ENCODE peak calls at places on chromosomes 1 and 21, in nine cellular contexts. One of them, this sample, is unnamed.

GRCh38 chr21:46115441-46116188 is 17.7 kb downstream of the COL6A2 start:
- DNase-seq in neural progenitor cell: no peak
- DNase-seq in PC-3: no peak
- DNase-seq in heart right ventricle: peak; percentile 1
- DNase-seq in upper lobe of left lung: peak; percentile 14
- DNase-seq in heart left ventricle: peak; percentile 61
- DNase-seq in ovary: peak; percentile 6
- DNase-seq in neuronal stem cell: no peak
- DNase-seq in small intestine: no peak
- DNase-seq in this sample: no peak

GRCh38 chr1:203090667-203091320 is 5.0 kb upstream of the MYOG start:
- DNase-seq in neural progenitor cell: no peak
- DNase-seq in PC-3: no peak
- DNase-seq in heart right ventricle: no peak
- DNase-seq in upper lobe of left lung: no peak
- DNase-seq in heart left ventricle: no peak
- DNase-seq in ovary: no peak
- DNase-seq in neuronal stem cell: no peak
- DNase-seq in small intestine: no peak
- DNase-seq in this sample: no peak

GRCh38 chr1:100851726-100852125 is 42.9 kb downstream of the EXTL2 start:
- DNase-seq in neural progenitor cell: no peak
- DNase-seq in PC-3: no peak
- DNase-seq in heart right ventricle: no peak
- DNase-seq in upper lobe of left lung: no peak
- DNase-seq in heart left ventricle: no peak
- DNase-seq in ovary: no peak
- DNase-seq in neuronal stem cell: no peak
- DNase-seq in small intestine: no peak
- DNase-seq in this sample: no peak

GRCh38 chr1:21437341-21437640 is 2.6 kb upstream of the NBPF3 start:
- DNase-seq in neural progenitor cell: no peak
- DNase-seq in PC-3: no peak
- DNase-seq in heart right ventricle: no peak
- DNase-seq in upper lobe of left lung: no peak
- DNase-seq in heart left ventricle: no peak
- DNase-seq in ovary: no peak
- DNase-seq in neuronal stem cell: no peak
- DNase-seq in small intestine: no peak
- DNase-seq in this sample: no peak

GRCh38 chr1:167913895-167914502 is at the start of gene ADCY10:
- DNase-seq in neural progenitor cell: no peak
- DNase-seq in PC-3: no peak
- DNase-seq in heart right ventricle: no peak
- DNase-seq in upper lobe of left lung: no peak
- DNase-seq in heart left ventricle: no peak
- DNase-seq in ovary: no peak
- DNase-seq in neuronal stem cell: no peak
- DNase-seq in small intestine: no peak
- DNase-seq in this sample: no peak

GRCh38 chr1:93766451-93766850 is 84.8 kb upstream of the BCAR3 start:
- DNase-seq in neural progenitor cell: peak; percentile 67
- DNase-seq in PC-3: no peak
- DNase-seq in heart right ventricle: no peak
- DNase-seq in upper lobe of left lung: no peak
- DNase-seq in heart left ventricle: no peak
- DNase-seq in ovary: no peak
- DNase-seq in neuronal stem cell: no peak
- DNase-seq in small intestine: no peak
- DNase-seq in this sample: no peak

GRCh38 chr1:15090373-15090772 is 63.2 kb upstream of the TMEM51 start:
- DNase-seq in neural progenitor cell: peak; percentile 86
- DNase-seq in PC-3: peak; percentile 47
- DNase-seq in heart right ventricle: no peak
- DNase-seq in upper lobe of left lung: peak; percentile 95
- DNase-seq in heart left ventricle: peak; percentile 56
- DNase-seq in ovary: peak; percentile 42
- DNase-seq in neuronal stem cell: peak; percentile 46
- DNase-seq in small intestine: peak; percentile 90
- DNase-seq in this sample: no peak

GRCh38 chr1:48017716-48018115 is 20.5 kb upstream of the TRABD2B start:
- DNase-seq in neural progenitor cell: no peak
- DNase-seq in PC-3: peak; percentile 11
- DNase-seq in heart right ventricle: no peak
- DNase-seq in upper lobe of left lung: no peak
- DNase-seq in heart left ventricle: no peak
- DNase-seq in ovary: no peak
- DNase-seq in neuronal stem cell: no peak
- DNase-seq in small intestine: no peak
- DNase-seq in this sample: peak; percentile 34

GRCh38 chr21:14956826-14957225 is 108.0 kb downstream of the NRIP1 start:
- DNase-seq in neural progenitor cell: no peak
- DNase-seq in PC-3: peak; percentile 87
- DNase-seq in heart right ventricle: no peak
- DNase-seq in upper lobe of left lung: no peak
- DNase-seq in heart left ventricle: no peak
- DNase-seq in ovary: no peak
- DNase-seq in neuronal stem cell: no peak
- DNase-seq in small intestine: no peak
- DNase-seq in this sample: no peak

GRCh38 chr1:91066545-91066944 is 44.7 kb upstream of the ZNF644 start:
- DNase-seq in neural progenitor cell: no peak
- DNase-seq in PC-3: no peak
- DNase-seq in heart right ventricle: no peak
- DNase-seq in upper lobe of left lung: no peak
- DNase-seq in heart left ventricle: no peak
- DNase-seq in ovary: no peak
- DNase-seq in neuronal stem cell: no peak
- DNase-seq in small intestine: no peak
- DNase-seq in this sample: no peak

GRCh38 chr1:16230744-16231143 is 6.2 kb downstream of the CPLANE2 start:
- DNase-seq in neural progenitor cell: no peak
- DNase-seq in PC-3: no peak
- DNase-seq in heart right ventricle: no peak
- DNase-seq in upper lobe of left lung: no peak
- DNase-seq in heart left ventricle: no peak
- DNase-seq in ovary: no peak
- DNase-seq in neuronal stem cell: no peak
- DNase-seq in small intestine: no peak
- DNase-seq in this sample: no peak

GRCh38 chr21:45304161-45304830 is 16.6 kb upstream of the POFUT2 start:
- DNase-seq in neural progenitor cell: no peak
- DNase-seq in PC-3: no peak
- DNase-seq in heart right ventricle: no peak
- DNase-seq in upper lobe of left lung: no peak
- DNase-seq in heart left ventricle: peak; percentile 43
- DNase-seq in ovary: peak; percentile 16
- DNase-seq in neuronal stem cell: no peak
- DNase-seq in small intestine: no peak
- DNase-seq in this sample: no peak

GRCh38 chr1:224488806-224489584 is 54.4 kb upstream of the WDR26 start:
- DNase-seq in neural progenitor cell: no peak
- DNase-seq in PC-3: no peak
- DNase-seq in heart right ventricle: no peak
- DNase-seq in upper lobe of left lung: no peak
- DNase-seq in heart left ventricle: no peak
- DNase-seq in ovary: no peak
- DNase-seq in neuronal stem cell: no peak
- DNase-seq in small intestine: no peak
- DNase-seq in this sample: no peak

GRCh38 chr1:222829868-222830267 is 15.0 kb downstream of the DISP1 start:
- DNase-seq in neural progenitor cell: no peak
- DNase-seq in PC-3: no peak
- DNase-seq in heart right ventricle: no peak
- DNase-seq in upper lobe of left lung: no peak
- DNase-seq in heart left ventricle: no peak
- DNase-seq in ovary: no peak
- DNase-seq in neuronal stem cell: no peak
- DNase-seq in small intestine: peak; percentile 74
- DNase-seq in this sample: no peak

GRCh38 chr1:222828939-222829338 is 14.1 kb downstream of the DISP1 start:
- DNase-seq in neural progenitor cell: no peak
- DNase-seq in PC-3: peak; percentile 29
- DNase-seq in heart right ventricle: no peak
- DNase-seq in upper lobe of left lung: no peak
- DNase-seq in heart left ventricle: no peak
- DNase-seq in ovary: no peak
- DNase-seq in neuronal stem cell: no peak
- DNase-seq in small intestine: no peak
- DNase-seq in this sample: no peak

DNA sequence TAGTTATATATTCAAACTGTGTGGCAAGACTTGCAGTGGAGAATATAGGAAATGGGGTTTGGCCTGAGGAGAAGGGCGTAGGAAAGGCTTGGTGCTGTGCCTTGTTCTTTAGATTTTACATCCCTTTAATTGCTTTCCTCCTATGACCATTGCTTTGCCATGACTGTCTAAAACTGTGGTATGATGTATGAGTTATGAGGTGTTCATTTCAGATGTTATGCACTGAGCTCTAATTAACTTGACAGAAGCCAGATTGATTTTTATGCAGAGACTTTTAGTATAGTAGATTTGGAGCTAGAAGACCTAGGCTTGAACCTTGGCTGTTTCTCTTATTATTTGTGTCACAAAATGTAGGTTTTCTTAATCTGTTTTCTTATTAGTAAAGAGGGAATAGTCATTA is 18.6 kb downstream of the DISP1 start:
- DNase-seq in neural progenitor cell: no peak
- DNase-seq in PC-3: no peak
- DNase-seq in heart right ventricle: no peak
- DNase-seq in upper lobe of left lung: no peak
- DNase-seq in heart left ventricle: no peak
- DNase-seq in ovary: no peak
- DNase-seq in neuronal stem cell: no peak
- DNase-seq in small intestine: peak; percentile 87
- DNase-seq in this sample: no peak
- H3K27ac ChIP-seq in neural progenitor cell: no peak overlapping the region
- H3K27ac ChIP-seq in PC-3: no peak overlapping the region
- H3K27ac ChIP-seq in heart right ventricle: no peak overlapping the region
- H3K27ac ChIP-seq in upper lobe of left lung: no peak overlapping the region
- H3K27ac ChIP-seq in heart left ventricle: no peak overlapping the region
- H3K27ac ChIP-seq in ovary: no peak overlapping the region
- H3K27ac ChIP-seq in neuronal stem cell: no peak overlapping the region
- H3K27ac ChIP-seq in small intestine: peak overlapping the region; percentile 48
- H3K27ac ChIP-seq in this sample: no peak overlapping the region

DNA sequence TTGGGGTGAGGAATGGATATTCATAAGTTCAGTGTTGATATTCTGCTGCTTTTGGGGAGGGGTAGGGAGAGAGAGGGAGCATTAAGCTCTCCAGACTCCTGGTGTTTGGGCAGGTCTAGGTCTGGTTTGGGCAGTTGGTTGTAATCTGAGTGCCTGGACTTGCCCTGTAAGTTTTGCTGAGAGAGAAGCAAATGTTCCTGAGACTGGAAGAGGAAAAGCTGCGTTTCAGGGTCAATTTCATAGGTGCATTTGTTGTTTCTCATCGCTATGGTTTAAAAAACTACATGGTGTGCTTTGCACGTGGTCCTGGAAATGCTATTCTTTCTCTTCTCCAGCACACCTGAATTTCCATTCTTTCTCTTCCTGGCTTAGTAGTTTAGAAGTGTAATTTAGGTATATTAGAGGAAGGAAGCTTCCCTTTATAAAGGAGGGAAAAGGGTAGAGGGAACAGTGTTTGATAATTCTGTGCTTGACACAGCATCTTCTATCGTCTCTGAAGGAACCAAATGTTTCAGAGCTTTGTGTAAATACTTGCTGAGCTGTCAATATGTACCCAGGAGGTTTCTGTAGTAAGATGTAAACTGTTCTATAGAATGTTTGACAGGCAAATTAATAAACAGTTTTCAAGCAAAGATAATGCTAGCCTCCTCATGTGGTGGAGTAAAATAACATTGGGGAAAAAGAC is 6.3 kb downstream of the ARID1A start:
- DNase-seq in neural progenitor cell: no peak
- DNase-seq in PC-3: peak; percentile 54
- DNase-seq in heart right ventricle: no peak
- DNase-seq in upper lobe of left lung: no peak
- DNase-seq in heart left ventricle: no peak
- DNase-seq in ovary: no peak
- DNase-seq in neuronal stem cell: no peak
- DNase-seq in small intestine: no peak
- DNase-seq in this sample: no peak
- H3K4me1 ChIP-seq in neural progenitor cell: peaks cover 70% of the 10 kb centered on the region
- H3K4me1 ChIP-seq in PC-3: peaks cover 85% of the 10 kb centered on the region
- H3K4me1 ChIP-seq in heart right ventricle: peaks cover 92% of the 10 kb centered on the region
- H3K4me1 ChIP-seq in upper lobe of left lung: peaks cover 85% of the 10 kb centered on the region
- H3K4me1 ChIP-seq in heart left ventricle: peaks cover 88% of the 10 kb centered on the region
- H3K4me1 ChIP-seq in ovary: peaks cover 35% of the 10 kb centered on the region
- H3K4me1 ChIP-seq in neuronal stem cell: peaks cover 33% of the 10 kb centered on the region
- H3K4me1 ChIP-seq in small intestine: peaks cover 37% of the 10 kb centered on the region
- H3K4me1 ChIP-seq in this sample: peaks cover 73% of the 10 kb centered on the region

DNA sequence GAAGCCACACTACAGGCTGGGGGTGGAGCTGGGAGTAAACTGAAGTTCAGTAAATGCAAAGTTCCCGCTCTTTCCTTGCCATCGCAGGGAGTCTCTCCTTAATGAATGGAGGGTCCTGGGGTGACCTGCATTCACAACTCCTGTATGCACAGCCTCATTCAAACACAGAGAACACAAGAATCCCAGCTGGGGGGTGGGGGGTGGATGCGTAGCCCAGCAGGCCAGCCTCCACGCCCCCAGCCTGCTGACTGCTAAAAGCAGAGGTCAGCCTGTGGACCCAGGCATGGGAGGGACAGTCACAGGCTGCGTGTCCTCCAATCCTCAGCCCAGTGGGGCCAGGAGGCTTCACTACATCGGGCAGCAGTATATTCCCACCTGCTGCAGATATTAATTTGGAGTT is 263.1 kb downstream of the GRIK3 start:
- DNase-seq in neural progenitor cell: peak; percentile 79
- DNase-seq in PC-3: no peak
- DNase-seq in heart right ventricle: no peak
- DNase-seq in upper lobe of left lung: no peak
- DNase-seq in heart left ventricle: no peak
- DNase-seq in ovary: no peak
- DNase-seq in neuronal stem cell: peak; percentile 56
- DNase-seq in small intestine: no peak
- DNase-seq in this sample: no peak
- H3K27me3 ChIP-seq in neural progenitor cell: no peaks in the 10 kb centered on the region
- H3K27me3 ChIP-seq in PC-3: peaks cover 84% of the 10 kb centered on the region
- H3K27me3 ChIP-seq in heart right ventricle: peaks cover 78% of the 10 kb centered on the region
- H3K27me3 ChIP-seq in upper lobe of left lung: peaks cover 3% of the 10 kb centered on the region
- H3K27me3 ChIP-seq in heart left ventricle: peaks cover 54% of the 10 kb centered on the region
- H3K27me3 ChIP-seq in ovary: no peaks in the 10 kb centered on the region
- H3K27me3 ChIP-seq in neuronal stem cell: no peaks in the 10 kb centered on the region
- H3K27me3 ChIP-seq in small intestine: no peaks in the 10 kb centered on the region
- H3K27me3 ChIP-seq in this sample: peaks cover 4% of the 10 kb centered on the region

GRCh38 chr1:153880962-153881361 is 41.8 kb downstream of the GATAD2B start:
- DNase-seq in neural progenitor cell: peak; percentile 8
- DNase-seq in PC-3: peak; percentile 69
- DNase-seq in heart right ventricle: peak; percentile 94
- DNase-seq in upper lobe of left lung: peak; percentile 86
- DNase-seq in heart left ventricle: peak; percentile 85
- DNase-seq in ovary: peak; percentile 78
- DNase-seq in neuronal stem cell: no peak
- DNase-seq in small intestine: peak; percentile 87
- DNase-seq in this sample: peak; percentile 93
- H3K27ac ChIP-seq in neural progenitor cell: peak overlapping the region; percentile 71
- H3K27ac ChIP-seq in PC-3: no peak overlapping the region
- H3K27ac ChIP-seq in heart right ventricle: peak overlapping the region; percentile 54
- H3K27ac ChIP-seq in upper lobe of left lung: peak overlapping the region; percentile 42
- H3K27ac ChIP-seq in heart left ventricle: no peak overlapping the region
- H3K27ac ChIP-seq in ovary: peak overlapping the region; percentile 70
- H3K27ac ChIP-seq in neuronal stem cell: no peak overlapping the region
- H3K27ac ChIP-seq in small intestine: no peak overlapping the region
- H3K27ac ChIP-seq in this sample: peak overlapping the region; percentile 39

GRCh38 chr21:34941162-34941561 is 107.9 kb downstream of the RUNX1 start:
- DNase-seq in neural progenitor cell: peak; percentile 56
- DNase-seq in PC-3: no peak
- DNase-seq in heart right ventricle: no peak
- DNase-seq in upper lobe of left lung: no peak
- DNase-seq in heart left ventricle: no peak
- DNase-seq in ovary: no peak
- DNase-seq in neuronal stem cell: peak; percentile 12
- DNase-seq in small intestine: no peak
- DNase-seq in this sample: no peak
- H3K4me1 ChIP-seq in neural progenitor cell: peaks cover 21% of the 10 kb centered on the region
- H3K4me1 ChIP-seq in PC-3: peaks cover 32% of the 10 kb centered on the region
- H3K4me1 ChIP-seq in heart right ventricle: no peaks in the 10 kb centered on the region
- H3K4me1 ChIP-seq in upper lobe of left lung: no peaks in the 10 kb centered on the region
- H3K4me1 ChIP-seq in heart left ventricle: no peaks in the 10 kb centered on the region
- H3K4me1 ChIP-seq in ovary: peaks cover 2% of the 10 kb centered on the region
- H3K4me1 ChIP-seq in neuronal stem cell: no peaks in the 10 kb centered on the region
- H3K4me1 ChIP-seq in small intestine: no peaks in the 10 kb centered on the region
- H3K4me1 ChIP-seq in this sample: peaks cover 41% of the 10 kb centered on the region